ENCODE peak calls at places on chromosomes 11 and 22, in eight cellular contexts. Y is pancreas, W is astrocyte of the spinal cord, C is MM.1S, H is astrocyte, X is H7, F is skeletal muscle cell, A is Peyer's patch. L is an unnamed sample.

GRCh38 chr11:132855516-132855915 is 676.8 kb downstream of the OPCML start:
- DNase-seq in W (no peak), X (no peak), H (no peak), C (no peak), F (no peak), Y (no peak), A (no peak), L (no peak)

GRCh38 chr22:39314251-39314971 is 5.0 kb downstream of the RPL3 start:
- DNase-seq in Y (peak; percentile 50), H (no peak), A (no peak), X (peak; percentile 52), W (no peak), C (no peak), F (no peak), L (no peak)

GRCh38 chr22:32990187-32990586 is 68.0 kb downstream of the SYN3 start:
- DNase-seq in X (no peak), C (no peak), W (no peak), A (no peak), F (no peak), Y (no peak), H (no peak), L (no peak)

GRCh38 chr11:122556605-122557004 is 98.9 kb upstream of the UBASH3B start:
- DNase-seq in Y (peak; percentile 12), H (no peak), W (no peak), C (peak; percentile 42), X (peak; percentile 73), F (no peak), A (no peak), L (no peak)

GRCh38 chr11:17386331-17387084 is 2.0 kb downstream of the KCNJ11 start:
- DNase-seq in Y (peak; percentile 79), F (no peak), A (peak; percentile 46), W (peak; percentile 11), X (peak; percentile 83), H (no peak), C (peak; percentile 78), L (peak; percentile 43)

GRCh38 chr22:38754247-38755154 is 1.3 kb downstream of the SUN2 start:
- DNase-seq in C (peak; percentile 53), H (peak; percentile 58), W (peak; percentile 39), F (no peak), X (peak; percentile 89), Y (peak; percentile 89), A (peak; percentile 79), L (no peak)

GRCh38 chr11:35553831-35554230 is 28.4 kb upstream of the PAMR1 start:
- DNase-seq in F (peak; percentile 88), W (peak; percentile 95), A (no peak), C (no peak), Y (no peak), X (no peak), H (peak; percentile 96), L (no peak)

GRCh38 chr22:49406879-49407587 is 420.6 kb downstream of the BRD1 start:
- DNase-seq in A (no peak), X (peak; percentile 27), W (no peak), C (no peak), Y (no peak), H (no peak), F (no peak), L (no peak)

GRCh38 chr11:32829680-32830412 is at the start of gene PRRG4:
- DNase-seq in C (peak; percentile 86), Y (peak; percentile 73), X (peak; percentile 84), H (peak; percentile 26), F (no peak), W (peak; percentile 13), A (no peak), L (no peak)

GRCh38 chr11:16040151-16040550 is 316.2 kb downstream of the SOX6 start:
- DNase-seq in H (no peak), F (no peak), W (no peak), X (no peak), A (no peak), Y (no peak), C (no peak), L (no peak)

GRCh38 chr22:39518124-39518786 is 2.1 kb upstream of the ATF4 start:
- DNase-seq in X (no peak), W (no peak), Y (no peak), F (no peak), H (no peak), A (no peak), C (no peak), L (no peak)

GRCh38 chr11:78276311-78276710 is 87.6 kb downstream of the USP35 start:
- DNase-seq in Y (no peak), X (no peak), W (no peak), F (no peak), C (no peak), H (no peak), A (no peak), L (no peak)

GRCh38 chr11:68173926-68174325 is 39.2 kb downstream of the KMT5B start:
- DNase-seq in C (no peak), Y (no peak), H (peak; percentile 12), A (no peak), X (no peak), F (no peak), W (no peak), L (no peak)
- H3K4me3 ChIP-seq in C (no peak overlapping the region), Y (no peak overlapping the region), H (no peak overlapping the region), A (no peak overlapping the region), X (no peak overlapping the region), F (no peak overlapping the region), W (no peak overlapping the region), L (no peak overlapping the region)

GRCh38 chr11:76664578-76665061 is 5.9 kb downstream of the LRRC32 start:
- DNase-seq in A (no peak), Y (no peak), F (no peak), W (no peak), H (no peak), C (peak; percentile 11), X (no peak), L (peak; percentile 60)
- H3K4me3 ChIP-seq in A (no peak overlapping the region), Y (no peak overlapping the region), F (no peak overlapping the region), W (no peak overlapping the region), H (no peak overlapping the region), C (no peak overlapping the region), X (no peak overlapping the region), L (no peak overlapping the region)

DNA sequence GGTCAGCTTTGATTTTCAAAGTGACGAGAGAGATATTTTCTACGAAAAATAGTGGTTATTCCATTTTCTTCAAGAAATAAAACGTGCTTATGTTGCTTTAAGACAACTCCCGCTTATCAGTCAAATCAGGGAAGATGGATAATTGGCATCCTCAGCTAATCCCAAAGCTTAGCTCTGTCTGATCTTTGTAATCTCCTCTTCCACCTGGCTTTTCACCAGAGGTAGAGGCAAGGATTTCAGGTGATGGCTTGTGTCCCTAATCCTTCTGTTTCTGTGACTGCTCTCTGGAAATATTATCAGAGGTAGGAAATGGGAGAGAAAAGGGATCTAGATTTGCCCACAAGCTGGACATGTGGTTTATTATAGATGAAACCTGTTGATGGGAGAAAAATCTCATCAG is 78.9 kb downstream of the DBX1 start:
- DNase-seq in C (no peak), Y (no peak), H (no peak), F (no peak), X (no peak), A (no peak), W (no peak), L (no peak)
- H3K4me3 ChIP-seq in C (no peak overlapping the region), Y (no peak overlapping the region), H (no peak overlapping the region), F (no peak overlapping the region), X (no peak overlapping the region), A (no peak overlapping the region), W (no peak overlapping the region), L (no peak overlapping the region)

GRCh38 chr11:69915501-69916250 is 96.5 kb upstream of the FGF3 start:
- DNase-seq in X (peak; percentile 92), W (peak; percentile 71), Y (peak; percentile 84), A (peak; percentile 34), H (peak; percentile 34), F (no peak), C (peak; percentile 43), L (peak; percentile 34)
- H3K4me3 ChIP-seq in X (no peak overlapping the region), W (no peak overlapping the region), Y (no peak overlapping the region), A (peak overlapping the region; percentile 12), H (no peak overlapping the region), F (peak overlapping the region; percentile 25), C (no peak overlapping the region), L (no peak overlapping the region)

GRCh38 chr11:24373516-24373915 is 123.3 kb upstream of the LUZP2 start:
- DNase-seq in C (no peak), X (no peak), Y (no peak), F (no peak), H (peak; percentile 3), W (no peak), A (no peak), L (no peak)

GRCh38 chr11:24375351-24375750 is 121.5 kb upstream of the LUZP2 start:
- DNase-seq in W (no peak), Y (no peak), H (no peak), A (no peak), C (no peak), X (no peak), F (no peak), L (no peak)

GRCh38 chr11:24375896-24376295 is 121.0 kb upstream of the LUZP2 start:
- DNase-seq in C (no peak), A (no peak), H (peak; percentile 5), X (no peak), Y (no peak), F (no peak), W (no peak), L (no peak)

DNA sequence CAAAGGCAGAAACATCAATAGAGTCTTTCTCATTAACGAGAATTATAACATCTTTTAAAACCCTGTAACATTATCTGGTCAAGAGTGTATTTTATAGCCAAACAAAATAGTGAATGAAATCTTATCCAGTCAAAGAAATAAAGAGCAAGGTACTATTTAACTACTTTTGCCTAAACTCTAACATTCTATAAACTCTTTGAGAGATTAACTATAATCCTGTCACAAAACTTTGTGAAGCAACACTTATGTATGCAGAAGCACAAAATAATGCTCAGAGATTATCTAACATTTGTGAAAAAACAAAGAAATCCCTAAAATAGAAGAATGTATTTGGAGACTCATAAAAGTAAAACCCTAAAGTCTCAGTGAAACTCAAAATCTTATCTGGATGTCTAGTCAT is 124.4 kb upstream of the LUZP2 start:
- DNase-seq in C (no peak), A (no peak), F (no peak), W (no peak), Y (no peak), X (no peak), H (no peak), L (no peak)
- H3K4me3 ChIP-seq in C (no peak overlapping the region), A (no peak overlapping the region), F (no peak overlapping the region), W (no peak overlapping the region), Y (no peak overlapping the region), X (no peak overlapping the region), H (no peak overlapping the region), L (no peak overlapping the region)

DNA sequence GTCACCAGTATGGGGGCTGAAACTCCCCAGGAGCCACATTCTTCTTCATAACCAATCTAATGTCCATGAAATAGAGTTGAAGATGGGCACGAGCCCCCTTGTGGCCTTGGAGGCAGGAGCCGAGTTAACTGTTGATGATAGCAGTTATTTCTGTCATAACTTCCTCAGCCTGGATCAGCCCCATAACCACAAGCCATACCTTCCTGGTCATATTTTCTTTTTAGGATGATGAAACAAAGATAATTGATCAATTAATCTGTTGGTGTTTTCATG is 65.0 kb upstream of the TTC12 start:
- DNase-seq in A (no peak), Y (no peak), W (no peak), X (no peak), F (no peak), H (no peak), C (no peak), L (peak; percentile 7)
- H3K4me3 ChIP-seq in A (no peak overlapping the region), Y (no peak overlapping the region), W (no peak overlapping the region), X (no peak overlapping the region), F (no peak overlapping the region), H (no peak overlapping the region), C (no peak overlapping the region), L (no peak overlapping the region)

L was measured in Jurkat, Clone E6-1.